ENCODE peak calls at places on chromosomes 6 and 20, in ten cellular contexts. C is heart left ventricle, S is adrenal gland, B is Peyer's patch, W is sigmoid colon, N is IMR-90, Q is stomach, G is prostate gland, V is suprapubic skin, M is right lobe of liver. Y is an unnamed sample. For H3K36me3 and H3K9me3, the result is how much of the 10 kb centered on the place peaks cover.

GRCh38 chr20:16556299-16556698 is 16.9 kb downstream of the KIF16B start:
- DNase-seq in V (no peak), S (no peak), C (no peak), Q (no peak), B (no peak), N (peak), M (no peak), G (no peak), W (no peak), Y (no peak)

GRCh38 chr6:1821188-1822183 is 211.8 kb downstream of the FOXC1 start:
- DNase-seq in V (no peak), S (no peak), N (peak), G (no peak), W (no peak), M (no peak), C (no peak), Q (no peak), B (no peak), Y (no peak)

GRCh38 chr6:28235912-28236452 is 10.9 kb downstream of the ZSCAN9 start:
- DNase-seq in C (no peak), W (no peak), Q (no peak), S (no peak), B (no peak), G (no peak), V (no peak), N (no peak), M (no peak), Y (no peak)

GRCh38 chr6:125088963-125089362 is 64.6 kb upstream of the TPD52L1 start:
- DNase-seq in N (no peak), S (no peak), B (no peak), C (no peak), W (no peak), G (no peak), V (no peak), Q (no peak), M (no peak), Y (no peak)

GRCh38 chr6:4522453-4522852 is 253.8 kb upstream of the CDYL start:
- DNase-seq in M (no peak), V (no peak), B (no peak), C (no peak), N (no peak), S (no peak), Q (no peak), G (no peak), W (no peak), Y (no peak)

GRCh38 chr20:22686097-22686496 is 101.7 kb upstream of the FOXA2 start:
- DNase-seq in C (peak), G (no peak), Q (peak), S (peak), W (no peak), B (no peak), M (peak), V (no peak), N (peak), Y (no peak)

GRCh38 chr6:106069478-106069877 is 16.7 kb upstream of the PRDM1 start:
- DNase-seq in N (peak), S (peak), B (no peak), G (peak), Q (peak), V (no peak), C (no peak), W (no peak), M (no peak), Y (no peak)

GRCh38 chr6:106089981-106090380 is 3.8 kb downstream of the PRDM1 start:
- DNase-seq in B (no peak), C (no peak), W (no peak), M (no peak), N (peak), S (no peak), V (no peak), G (no peak), Q (no peak), Y (no peak)

GRCh38 chr6:85116475-85116874 is 333.4 kb upstream of the NT5E start:
- DNase-seq in G (no peak), V (no peak), Q (no peak), S (no peak), M (no peak), N (no peak), W (no peak), C (no peak), B (no peak), Y (no peak)

GRCh38 chr6:87391334-87391733 is 16.4 kb upstream of the CFAP206 start:
- DNase-seq in B (no peak), W (no peak), C (no peak), S (peak), G (peak), V (no peak), M (no peak), Q (no peak), N (peak), Y (no peak)

GRCh38 chr6:107026965-107027364 is 1.0 kb upstream of the MTRES1 start:
- DNase-seq in B (no peak), G (no peak), M (no peak), W (no peak), S (no peak), Q (no peak), N (no peak), C (no peak), V (no peak), Y (no peak)

GRCh38 chr20:13449868-13450441 is 188.8 kb downstream of the TASP1 start:
- DNase-seq in S (no peak), M (no peak), G (no peak), Q (no peak), V (no peak), B (no peak), C (no peak), W (no peak), N (peak), Y (no peak)

GRCh38 chr6:7414811-7415210 is 25.2 kb downstream of the RIOK1 start:
- DNase-seq in W (no peak), G (no peak), V (no peak), S (no peak), B (no peak), C (no peak), Q (no peak), M (no peak), N (peak), Y (no peak)

DNA sequence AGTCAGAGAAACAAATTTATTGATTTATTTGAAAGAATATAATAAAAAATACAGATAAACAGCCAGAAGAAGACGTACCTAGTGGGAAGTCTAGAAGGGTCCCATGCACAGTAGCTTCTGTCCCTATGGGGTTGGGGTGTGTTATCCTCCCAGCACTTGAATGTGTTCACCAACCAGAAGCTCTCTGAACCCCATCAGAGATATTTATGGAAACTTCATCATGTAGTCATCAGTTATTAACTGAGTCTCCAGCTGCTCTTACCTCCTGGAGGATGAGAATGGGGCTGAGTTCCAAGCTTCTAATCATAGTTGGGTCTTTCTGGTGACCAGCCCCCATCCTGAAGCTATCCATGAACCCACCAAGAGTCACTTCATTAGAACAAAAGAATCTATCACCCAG is 15.4 kb upstream of the USP45 start:
- DNase-seq in C (no peak), W (no peak), S (no peak), N (no peak), G (no peak), B (no peak), M (no peak), V (no peak), Q (no peak), Y (no peak)
- H3K36me3 ChIP-seq in C (under half), W (under half), S (under half), N (under half), G (under half), B (under half), M (under half), V (under half), Q (half or more), Y (under half)

GRCh38 chr6:120553353-120553752 is 780.9 kb downstream of the TBC1D32 start:
- DNase-seq in M (no peak), C (no peak), Q (no peak), G (no peak), V (no peak), B (no peak), W (no peak), S (no peak), N (no peak), Y (no peak)
- H3K9me3 ChIP-seq in M (under half), C (under half), Q (under half), G (under half), V (under half), B (under half), W (under half), S (under half), N (under half), Y (under half)

GRCh38 chr20:34516038-34516873 is at the start of gene DYNLRB1:
- DNase-seq in V (peak), W (peak), S (peak), C (peak), N (peak), B (peak), G (peak), Q (peak), M (peak), Y (peak)

GRCh38 chr20:34512955-34513419 is 3.2 kb upstream of the DYNLRB1 start:
- DNase-seq in M (no peak), S (no peak), C (no peak), Q (no peak), B (no peak), N (no peak), W (no peak), V (no peak), G (no peak), Y (no peak)

GRCh38 chr20:34514897-34515483 is 1.2 kb upstream of the DYNLRB1 start:
- DNase-seq in M (no peak), W (no peak), S (no peak), Q (no peak), B (no peak), N (peak), G (no peak), V (no peak), C (no peak), Y (no peak)

GRCh38 chr20:34516874-34517542 is 786 bp downstream of the DYNLRB1 start:
- DNase-seq in B (peak), C (no peak), N (no peak), S (no peak), W (no peak), G (no peak), Q (no peak), V (no peak), M (no peak), Y (no peak)

DNA sequence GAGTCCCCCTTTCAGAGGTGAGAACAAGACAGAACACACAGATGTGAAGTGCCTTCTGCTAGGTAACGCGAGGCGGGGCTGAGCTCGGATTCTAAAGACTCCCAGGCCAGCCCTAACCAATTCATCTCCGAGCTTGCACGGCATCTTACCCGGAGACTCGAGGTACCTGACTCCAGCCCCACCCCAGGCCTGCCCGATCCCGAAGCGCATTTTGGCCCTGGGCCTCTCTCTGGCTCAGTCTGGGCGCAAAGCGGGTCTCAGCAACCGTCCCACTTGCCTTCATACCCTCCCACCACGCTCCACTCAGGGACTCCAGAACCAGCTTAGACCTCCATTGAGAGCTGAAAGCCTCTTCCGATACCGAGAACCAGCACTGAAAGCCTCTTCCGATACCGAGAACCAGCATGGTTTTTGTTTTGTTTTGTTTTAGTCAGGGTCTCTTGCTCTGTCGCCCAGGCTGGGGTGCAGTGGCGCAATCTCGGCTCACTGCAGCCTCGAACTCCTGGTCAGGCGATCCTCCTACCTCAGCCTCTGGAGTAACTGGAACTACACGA is 661 bp upstream of the DYNLRB1 start:
- DNase-seq in W (peak), Q (peak), C (no peak), N (peak), G (peak), M (peak), S (peak), V (no peak), B (peak), Y (peak)
- TF ChIP-seq POLR2A in W (no peak), Q (no peak), C (no peak), N (no peak), G (no peak), M (no peak), S (no peak), V (no peak), B (no peak), Y (no peak)

DNA sequence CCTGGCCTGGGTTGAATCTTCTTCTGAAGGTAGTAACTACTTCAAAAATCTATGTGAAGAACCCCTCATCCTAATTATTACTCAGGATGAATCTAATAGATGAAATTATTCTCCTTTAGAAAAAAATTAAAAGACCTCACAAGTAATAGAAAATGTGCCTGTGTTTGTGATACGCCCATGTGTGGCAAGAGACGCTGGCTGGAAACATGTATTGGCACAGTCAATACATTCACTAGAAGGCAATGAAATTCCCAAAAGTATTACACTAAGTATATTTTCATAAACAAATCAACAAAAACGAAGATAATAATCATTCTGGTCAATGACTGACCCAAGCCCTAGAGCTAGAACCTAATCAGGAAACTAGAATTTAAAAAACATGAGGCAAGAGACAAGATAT is 64.0 kb downstream of the B4GALT5 start:
- DNase-seq in W (no peak), S (no peak), V (no peak), N (no peak), C (no peak), Q (no peak), B (no peak), M (no peak), G (no peak), Y (no peak)
- H3K36me3 ChIP-seq in W (under half), S (under half), V (half or more), N (under half), C (under half), Q (half or more), B (under half), M (under half), G (under half), Y (under half)

GRCh38 chr20:29325304-29325640 is 1932.2 kb upstream of the DEFB115 start:
- DNase-seq in V (no peak), N (no peak), M (no peak), G (no peak), W (no peak), Q (no peak), B (no peak), C (no peak), S (no peak), Y (no peak)

GRCh38 chr20:29326376-29327070 is 1930.9 kb upstream of the DEFB115 start:
- DNase-seq in N (no peak), M (no peak), W (no peak), V (peak), B (no peak), S (no peak), C (no peak), G (no peak), Q (no peak), Y (no peak)
- H3K9me3 ChIP-seq in N (under half), M (under half), W (under half), V (under half), B (under half), S (under half), C (under half), G (under half), Q (under half), Y (under half)